ENCODE peak calls at places on chromosomes 3 and 15, in six cellular contexts. F is left cardiac atrium, D is NCI-H226, R is LHCN-M2, G is NCI-H1092, Q is lung. N is an unnamed sample.

GRCh38 chr15:73809728-73810501 is 56.8 kb upstream of the INSYN1 start:
- DNase-seq in Q (no peak), G (peak; percentile 16), R (no peak), F (peak; percentile 62), D (no peak), N (peak; percentile 45)

GRCh38 chr15:26235864-26236263 is 372.7 kb upstream of the ATP10A start:
- DNase-seq in Q (no peak), F (no peak), R (no peak), D (no peak), G (no peak), N (no peak)

GRCh38 chr3:127688416-127689265 is 15.9 kb downstream of the ABTB1 start:
- DNase-seq in R (peak; percentile 93), D (no peak), F (peak; percentile 35), G (peak; percentile 69), Q (no peak), N (no peak)

GRCh38 chr3:114332342-114333179 is 38.7 kb downstream of the TIGIT start:
- DNase-seq in D (no peak), G (no peak), R (no peak), F (no peak), Q (no peak), N (no peak)

GRCh38 chr15:65376767-65377104 is 1.1 kb downstream of the IGDCC3 start:
- DNase-seq in D (no peak), G (no peak), Q (no peak), R (no peak), F (no peak), N (no peak)

GRCh38 chr15:75760689-75761435 is 48.2 kb upstream of the CSPG4 start:
- DNase-seq in Q (no peak), F (no peak), D (no peak), G (no peak), R (no peak), N (no peak)

GRCh38 chr3:12588039-12588673 is 31.3 kb downstream of the MKRN2 start:
- DNase-seq in D (peak; percentile 22), G (no peak), R (no peak), F (no peak), Q (no peak), N (peak; percentile 41)

GRCh38 chr3:128210711-128211110 is 57.4 kb downstream of the EEFSEC start:
- DNase-seq in Q (no peak), F (no peak), G (no peak), R (no peak), D (no peak), N (no peak)

GRCh38 chr3:22117751-22118346 is 366.8 kb upstream of the ZNF385D start:
- DNase-seq in G (peak; percentile 2), R (peak; percentile 49), F (no peak), D (no peak), Q (no peak), N (no peak)

GRCh38 chr3:179260949-179261765 is 10.2 kb upstream of the KCNMB3 start:
- DNase-seq in R (peak; percentile 64), D (peak; percentile 70), G (peak; percentile 69), F (peak; percentile 87), Q (peak; percentile 75), N (peak; percentile 33)

GRCh38 chr15:68353418-68354145 is 76.0 kb downstream of the FEM1B start:
- DNase-seq in R (no peak), D (peak; percentile 47), G (no peak), Q (no peak), F (no peak), N (no peak)

GRCh38 chr15:22951381-22952280 is 28.5 kb downstream of the CYFIP1 start:
- DNase-seq in D (no peak), R (no peak), Q (no peak), F (no peak), G (no peak), N (no peak)

GRCh38 chr3:109806929-109807328 is 469.6 kb upstream of the DPPA4 start:
- DNase-seq in G (no peak), Q (no peak), F (no peak), R (peak; percentile 66), D (no peak), N (peak; percentile 95)

GRCh38 chr15:78536134-78536533 is 4.1 kb upstream of the PSMA4 start:
- DNase-seq in G (no peak), F (no peak), Q (no peak), D (no peak), R (peak; percentile 49), N (peak; percentile 6)

GRCh38 chr15:27650244-27650643 is 448.9 kb downstream of the OCA2 start:
- DNase-seq in G (no peak), D (no peak), F (no peak), Q (no peak), R (no peak), N (no peak)

GRCh38 chr15:58521293-58521991 is 89.7 kb downstream of the LIPC start:
- DNase-seq in Q (peak; percentile 65), G (no peak), R (peak; percentile 36), F (peak; percentile 57), D (peak; percentile 84), N (peak; percentile 80)

GRCh38 chr3:70053293-70053692 is 53.8 kb downstream of the SAMMSON start:
- DNase-seq in G (no peak), R (no peak), D (no peak), Q (no peak), F (no peak), N (peak; percentile 80)

GRCh38 chr3:45950131-45950530 is 6.9 kb downstream of the CXCR6 start:
- DNase-seq in D (no peak), R (no peak), Q (no peak), F (no peak), G (no peak), N (no peak)

GRCh38 chr3:188834349-188834748 is 337.4 kb upstream of the TPRG1 start:
- DNase-seq in R (no peak), G (no peak), F (no peak), Q (no peak), D (no peak), N (peak; percentile 19)

GRCh38 chr3:156862338-156862737 is 36.2 kb downstream of the LEKR1 start:
- DNase-seq in Q (no peak), R (no peak), G (no peak), D (peak; percentile 3), F (no peak), N (peak; percentile 30)

GRCh38 chr15:74402873-74403589 is 30.7 kb downstream of the SEMA7A start:
- DNase-seq in G (no peak), Q (peak; percentile 36), D (no peak), R (no peak), F (no peak), N (no peak)

GRCh38 chr15:64379216-64379960 is 1.9 kb downstream of the PCLAF start:
- DNase-seq in Q (no peak), D (no peak), R (no peak), F (no peak), G (no peak), N (no peak)

GRCh38 chr3:128970741-128971048 is 23.2 kb downstream of the CFAP92 start:
- DNase-seq in D (no peak), F (no peak), Q (no peak), G (no peak), R (no peak), N (peak; percentile 33)

GRCh38 chr3:56157693-56158092 is 310.6 kb downstream of the ERC2 start:
- DNase-seq in Q (no peak), G (no peak), F (peak; percentile 22), R (peak; percentile 90), D (no peak), N (peak; percentile 92)